ENCODE peak calls at places on chromosomes 16 and 17, in six cellular contexts. X, S, K, V, L and Q are unnamed samples.

GRCh38 chr17:2239882-2240430 is 63.6 kb downstream of the SMG6 start:
- DNase-seq in X (no peak), S (no peak), K (peak), V (peak), L (peak), Q (no peak)

GRCh38 chr17:11795906-11796305 is 197.6 kb downstream of the DNAH9 start:
- DNase-seq in X (no peak), S (no peak), K (no peak), V (no peak), L (no peak), Q (no peak)

GRCh38 chr16:22035094-22035675 is 27.3 kb downstream of the MOSMO start:
- DNase-seq in X (no peak), S (no peak), K (no peak), V (no peak), L (no peak), Q (no peak)

GRCh38 chr16:51881731-51882130 is 665.2 kb downstream of the TOX3 start:
- DNase-seq in X (no peak), S (no peak), K (peak), V (peak), L (no peak), Q (no peak)

GRCh38 chr16:47492428-47493357 is 31.6 kb downstream of the PHKB start:
- DNase-seq in X (no peak), S (no peak), K (peak), V (peak), L (no peak), Q (no peak)

GRCh38 chr17:34852614-34853013 is 108.6 kb downstream of the CCT6B start:
- DNase-seq in X (no peak), S (no peak), K (no peak), V (no peak), L (no peak), Q (no peak)

GRCh38 chr17:13306310-13306962 is 288.6 kb upstream of the ELAC2 start:
- DNase-seq in X (peak), S (peak), K (peak), V (peak), L (peak), Q (peak)

GRCh38 chr17:29138991-29139682 is 41.1 kb downstream of the MYO18A start:
- DNase-seq in X (no peak), S (no peak), K (no peak), V (no peak), L (peak), Q (no peak)

GRCh38 chr17:28745777-28746473 is 2.1 kb downstream of the TRAF4 start:
- DNase-seq in X (peak), S (no peak), K (no peak), V (no peak), L (peak), Q (no peak)

GRCh38 chr17:15490634-15491261 is 23.3 kb upstream of the CDRT4 start:
- DNase-seq in X (peak), S (peak), K (peak), V (peak), L (peak), Q (peak)

GRCh38 chr17:46777943-46778915 is 40.3 kb downstream of the WNT3 start:
- DNase-seq in X (no peak), S (no peak), K (peak), V (no peak), L (no peak), Q (no peak)

GRCh38 chr17:17783121-17783824 is 53.5 kb downstream of the SREBF1 start:
- DNase-seq in X (peak), S (peak), K (peak), V (no peak), L (no peak), Q (peak)

GRCh38 chr16:48542020-48542473 is 67.9 kb downstream of the N4BP1 start:
- DNase-seq in X (no peak), S (no peak), K (peak), V (peak), L (no peak), Q (no peak)

GRCh38 chr17:51913491-51913890 is 245.0 kb downstream of the CA10 start:
- DNase-seq in X (no peak), S (no peak), K (no peak), V (no peak), L (no peak), Q (no peak)

GRCh38 chr16:81181013-81181720 is 57.3 kb upstream of the BCO1 start:
- DNase-seq in X (peak), S (peak), K (peak), V (peak), L (peak), Q (peak)

GRCh38 chr16:81265658-81266451 is 27.4 kb downstream of the BCO1 start:
- DNase-seq in X (no peak), S (no peak), K (no peak), V (peak), L (no peak), Q (no peak)

GRCh38 chr16:47622666-47623176 is 161.6 kb downstream of the PHKB start:
- DNase-seq in X (no peak), S (no peak), K (no peak), V (no peak), L (no peak), Q (no peak)

GRCh38 chr16:23826528-23827244 is 9.1 kb upstream of the PRKCB start:
- DNase-seq in X (no peak), S (no peak), K (no peak), V (no peak), L (no peak), Q (no peak)

GRCh38 chr16:56983211-56983751 is 6.1 kb upstream of the NLRC5 start:
- DNase-seq in X (no peak), S (no peak), K (no peak), V (no peak), L (no peak), Q (no peak)

GRCh38 chr17:55286681-55287589 is 22.2 kb downstream of the HLF start:
- DNase-seq in X (no peak), S (no peak), K (no peak), V (peak), L (no peak), Q (no peak)

GRCh38 chr17:8955560-8955959 is 9.9 kb downstream of the PIK3R5 start:
- DNase-seq in X (no peak), S (no peak), K (no peak), V (no peak), L (no peak), Q (no peak)

GRCh38 chr16:84349852-84350565 is 18.3 kb upstream of the ATP2C2 start:
- DNase-seq in X (no peak), S (no peak), K (no peak), V (no peak), L (no peak), Q (no peak)

GRCh38 chr17:56125830-56126819 is 27.1 kb upstream of the ANKFN1 start:
- DNase-seq in X (peak), S (no peak), K (peak), V (peak), L (peak), Q (peak)

GRCh38 chr16:53945996-53946395 is 242.0 kb downstream of the FTO start:
- DNase-seq in X (no peak), S (no peak), K (peak), V (peak), L (no peak), Q (peak)

GRCh38 chr17:44331249-44331760 is 6.7 kb upstream of the SLC25A39 start:
- DNase-seq in X (peak), S (no peak), K (peak), V (peak), L (peak), Q (peak)

DNA sequence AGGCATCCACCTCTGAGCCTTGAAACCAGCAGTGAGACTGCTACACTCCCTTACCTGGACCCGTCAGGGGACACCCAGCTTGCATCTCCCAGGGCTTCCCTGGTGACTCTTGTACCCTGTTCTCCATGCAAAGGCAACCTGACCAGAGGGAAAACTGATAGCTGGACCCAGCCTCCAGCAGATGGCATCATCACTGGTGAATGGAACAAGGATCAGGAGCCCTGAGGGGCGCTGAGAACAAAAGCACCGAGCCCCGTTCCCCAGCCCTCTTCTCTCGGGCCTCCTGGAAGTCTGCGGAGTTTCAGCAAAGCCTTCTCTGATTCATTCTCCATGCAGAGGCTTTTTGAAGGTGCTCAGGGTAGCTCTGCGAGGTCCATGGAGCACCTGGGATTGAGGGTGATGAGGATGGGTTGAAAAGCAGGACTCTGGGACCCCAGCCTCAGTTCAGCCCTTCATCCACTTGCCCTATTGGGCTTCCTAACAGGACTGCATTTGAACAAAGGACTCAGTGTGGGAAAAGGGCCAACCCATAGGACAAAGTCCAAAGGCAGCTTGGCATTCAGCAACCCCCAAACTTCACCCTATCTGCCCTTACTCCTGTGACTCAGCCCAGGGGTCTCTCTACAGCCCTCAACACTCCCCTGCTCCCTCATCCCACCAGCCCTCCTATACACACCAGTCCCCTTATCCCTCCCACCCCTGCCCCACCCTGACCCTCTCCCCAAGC is 45.0 kb upstream of the LHX1 start:
- DNase-seq in X (no peak), S (no peak), K (no peak), V (no peak), L (no peak), Q (no peak)
- H2BK5ac ChIP-seq in X (no peak), S (no peak), K (no peak), V (no peak), L (no peak), Q (no peak)

GRCh38 chr17:82963104-82963950 is 116.1 kb upstream of the METRNL start:
- DNase-seq in X (peak), S (peak), K (peak), V (peak), L (peak), Q (peak)
- H2AFZ ChIP-seq in X (no peak), S (peak), K (peak), V (peak), L (no peak), Q (no peak)

GRCh38 chr16:73225983-73226382 is 178.1 kb upstream of the ZFHX3 start:
- DNase-seq in X (no peak), S (no peak), K (no peak), V (no peak), L (no peak), Q (no peak)
- H2BK5ac ChIP-seq in X (no peak), S (no peak), K (no peak), V (peak), L (no peak), Q (no peak)

GRCh38 chr16:9236319-9236718 is 144.9 kb downstream of the HAPSTR1 start:
- DNase-seq in X (no peak), S (no peak), K (no peak), V (no peak), L (no peak), Q (no peak)

GRCh38 chr16:9238346-9238745 is 146.9 kb downstream of the HAPSTR1 start:
- DNase-seq in X (no peak), S (no peak), K (no peak), V (no peak), L (no peak), Q (no peak)

GRCh38 chr16:9232102-9232501 is 140.7 kb downstream of the HAPSTR1 start:
- DNase-seq in X (no peak), S (no peak), K (no peak), V (no peak), L (no peak), Q (no peak)

GRCh38 chr16:9241177-9241576 is 149.7 kb downstream of the HAPSTR1 start:
- DNase-seq in X (no peak), S (no peak), K (no peak), V (no peak), L (no peak), Q (no peak)

DNA sequence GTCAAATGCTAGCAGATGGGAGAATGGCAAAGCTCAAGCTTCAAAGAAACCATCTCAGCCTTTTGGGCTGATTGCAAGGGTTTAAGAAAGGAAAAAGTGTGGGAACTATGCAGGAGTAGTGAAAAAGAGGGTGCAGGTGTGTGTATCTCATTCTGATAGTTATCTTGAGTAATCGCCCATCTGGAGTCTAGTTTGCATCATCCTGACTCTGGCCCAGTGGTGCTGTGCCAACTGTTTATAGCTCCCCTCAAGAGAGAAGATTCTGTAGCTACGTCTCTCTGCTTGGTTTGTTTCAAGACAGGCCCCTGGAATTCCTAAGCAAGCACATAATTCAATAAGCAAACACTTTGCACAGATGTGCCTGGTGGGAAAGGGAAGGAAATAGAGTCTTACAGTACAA is 144.4 kb downstream of the HAPSTR1 start:
- DNase-seq in X (no peak), S (no peak), K (no peak), V (no peak), L (no peak), Q (no peak)
- H2AFZ ChIP-seq in X (no peak), S (no peak), K (no peak), V (no peak), L (no peak), Q (no peak)

GRCh38 chr17:913207-913606 is 66.4 kb downstream of the NXN start:
- DNase-seq in X (no peak), S (no peak), K (no peak), V (no peak), L (no peak), Q (no peak)

GRCh38 chr17:909642-910323 is 69.8 kb downstream of the NXN start:
- DNase-seq in X (no peak), S (no peak), K (peak), V (no peak), L (no peak), Q (no peak)

GRCh38 chr17:902463-902862 is 77.1 kb downstream of the NXN start:
- DNase-seq in X (no peak), S (no peak), K (no peak), V (no peak), L (no peak), Q (no peak)

GRCh38 chr17:910503-911194 is 68.9 kb downstream of the NXN start:
- DNase-seq in X (no peak), S (no peak), K (no peak), V (no peak), L (no peak), Q (no peak)

GRCh38 chr17:907725-908124 is 71.9 kb downstream of the NXN start:
- DNase-seq in X (no peak), S (no peak), K (no peak), V (no peak), L (no peak), Q (no peak)
- H2BK5ac ChIP-seq in X (no peak), S (no peak), K (no peak), V (no peak), L (no peak), Q (no peak)

GRCh38 chr17:42198897-42199296 is 4.6 kb upstream of the GHDC start:
- DNase-seq in X (no peak), S (no peak), K (no peak), V (no peak), L (no peak), Q (no peak)
- H2AFZ ChIP-seq in X (no peak), S (no peak), K (no peak), V (no peak), L (no peak), Q (no peak)